ENCODE peak calls at places on chromosomes 4 and X, in ten cellular contexts. C is cerebellar cortex; M is HEK293T; Q is bronchial epithelial cell; H is T-cell; B is NCI-H2081; G is activated CD8-positive, alpha-beta memory T cell treated with anti-CD3 and anti-CD28 coated beads for 4 hours; A is RCC 7860; X is NCI-H2171 treated with DMSO at 0.1 percent for 48 hours; F is activated T-helper 9 cell treated with anti-CD3 and anti-CD28 coated beads, Interleukin-2, amount 50 U/mL, for 16 hours. K is an unnamed sample.

GRCh38 chrX:9494806-9495205 is 29.9 kb downstream of the TBL1X start:
- DNase-seq in C (no peak), M (no peak), Q (no peak), H (no peak), B (no peak), G (no peak), A (no peak), X (no peak), F (no peak), K (no peak)

GRCh38 chrX:14865201-14865600 is 7.7 kb downstream of the FANCB start:
- DNase-seq in C (no peak), M (no peak), Q (no peak), H (no peak), B (no peak), G (no peak), A (no peak), X (no peak), F (no peak), K (no peak)

GRCh38 chrX:154013001-154013421 is 6.7 kb downstream of the IRAK1 start:
- DNase-seq in C (no peak), M (no peak), Q (no peak), H (no peak), B (no peak), G (no peak), A (no peak), X (no peak), F (no peak), K (no peak)

GRCh38 chr4:55838356-55838755 is 15.1 kb upstream of the EXOC1 start:
- DNase-seq in C (no peak), M (no peak), Q (no peak), H (no peak), B (no peak), G (no peak), A (no peak), X (no peak), F (no peak), K (no peak)

GRCh38 chr4:31343058-31343457 is 622.9 kb downstream of the PCDH7 start:
- DNase-seq in C (no peak), M (no peak), Q (no peak), H (no peak), B (no peak), G (no peak), A (no peak), X (no peak), F (no peak), K (no peak)

GRCh38 chrX:137431693-137432488 is 134.0 kb upstream of the ZIC3 start:
- DNase-seq in C (no peak), M (no peak), Q (no peak), H (no peak), B (no peak), G (no peak), A (no peak), X (no peak), F (no peak), K (no peak)

GRCh38 chr4:3467601-3468031 is 4.5 kb downstream of the DOK7 start:
- DNase-seq in C (no peak), M (no peak), Q (no peak), H (no peak), B (no peak), G (no peak), A (no peak), X (no peak), F (no peak), K (no peak)

GRCh38 chrX:56764975-56765791 is 36.1 kb downstream of the NBDY start:
- DNase-seq in C (no peak), M (no peak), Q (no peak), H (peak), B (no peak), G (no peak), A (no peak), X (no peak), F (no peak), K (peak)

GRCh38 chr4:171644430-171645057 is 168.7 kb upstream of the GALNTL6 start:
- DNase-seq in C (no peak), M (no peak), Q (no peak), H (no peak), B (no peak), G (no peak), A (no peak), X (no peak), F (no peak), K (no peak)

GRCh38 chr4:185573651-185574199 is 38.4 kb upstream of the PDLIM3 start:
- DNase-seq in C (no peak), M (peak), Q (peak), H (no peak), B (no peak), G (no peak), A (peak), X (peak), F (no peak), K (no peak)

GRCh38 chr4:153533387-153533786 is 67.2 kb downstream of the TMEM131L start:
- DNase-seq in C (no peak), M (no peak), Q (no peak), H (no peak), B (no peak), G (no peak), A (no peak), X (no peak), F (no peak), K (no peak)

GRCh38 chr4:32025840-32026459 is 1305.8 kb downstream of the PCDH7 start:
- DNase-seq in C (no peak), M (no peak), Q (peak), H (no peak), B (no peak), G (no peak), A (peak), X (no peak), F (no peak), K (no peak)

GRCh38 chrX:1011632-1012283 is 200.7 kb downstream of the CRLF2 start:
- DNase-seq in C (no peak), M (no peak), Q (no peak), H (no peak), B (no peak), G (no peak), A (no peak), X (no peak), F (no peak), K (peak)

GRCh38 chr4:159042097-159042605 is 60.7 kb upstream of the RAPGEF2 start:
- DNase-seq in C (no peak), M (peak), Q (no peak), H (no peak), B (no peak), G (no peak), A (no peak), X (peak), F (no peak), K (no peak)

GRCh38 chr4:2537011-2537830 is 774 bp downstream of the FAM193A start:
- DNase-seq in C (peak), M (peak), Q (peak), H (peak), B (peak), G (peak), A (no peak), X (no peak), F (peak), K (peak)

GRCh38 chrX:119391279-119391678 is 7.9 kb upstream of the SLC25A43 start:
- DNase-seq in C (no peak), M (peak), Q (peak), H (no peak), B (no peak), G (no peak), A (no peak), X (no peak), F (no peak), K (no peak)

GRCh38 chr4:1502501-1502886 is 96.3 kb upstream of the NKX1-1 start:
- DNase-seq in C (no peak), M (no peak), Q (no peak), H (no peak), B (no peak), G (no peak), A (no peak), X (no peak), F (no peak), K (peak)

GRCh38 chrX:40729923-40730584 is 5.3 kb downstream of the MED14 start:
- DNase-seq in C (no peak), M (no peak), Q (no peak), H (no peak), B (no peak), G (no peak), A (no peak), X (no peak), F (no peak), K (no peak)

GRCh38 chr4:95729596-95729995 is 110.3 kb upstream of the PDHA2 start:
- DNase-seq in C (no peak), M (no peak), Q (no peak), H (no peak), B (peak), G (no peak), A (no peak), X (no peak), F (no peak), K (no peak)

GRCh38 chr4:169975837-169976796 is 50.1 kb downstream of the MFAP3L start:
- DNase-seq in C (no peak), M (no peak), Q (peak), H (no peak), B (no peak), G (no peak), A (no peak), X (no peak), F (no peak), K (no peak)

GRCh38 chrX:281166-281999 is at the start of gene PLCXD1:
- DNase-seq in C (peak), M (no peak), Q (no peak), H (no peak), B (no peak), G (no peak), A (no peak), X (no peak), F (no peak), K (peak)

GRCh38 chr4:115424852-115425251 is 311.4 kb upstream of the NDST4 start:
- DNase-seq in C (no peak), M (no peak), Q (peak), H (no peak), B (no peak), G (no peak), A (no peak), X (no peak), F (no peak), K (no peak)

GRCh38 chrX:47172971-47173792 is 20.4 kb upstream of the UBA1 start:
- DNase-seq in C (no peak), M (no peak), Q (no peak), H (no peak), B (no peak), G (no peak), A (no peak), X (no peak), F (no peak), K (peak)

GRCh38 chr4:76108467-76109181 is 34.1 kb downstream of the ART3 start:
- DNase-seq in C (no peak), M (peak), Q (peak), H (no peak), B (peak), G (no peak), A (no peak), X (no peak), F (no peak), K (no peak)

GRCh38 chrX:11406109-11406755 is 113.0 kb downstream of the AMELX start:
- DNase-seq in C (no peak), M (no peak), Q (no peak), H (no peak), B (no peak), G (no peak), A (no peak), X (no peak), F (no peak), K (no peak)

GRCh38 chr4:109352941-109353340 is 50.5 kb upstream of the COL25A1 start:
- DNase-seq in C (no peak), M (no peak), Q (no peak), H (no peak), B (no peak), G (no peak), A (no peak), X (no peak), F (no peak), K (no peak)

GRCh38 chr4:158353541-158354304 is 143.4 kb downstream of the TMEM144 start:
- DNase-seq in C (no peak), M (no peak), Q (no peak), H (no peak), B (peak), G (no peak), A (no peak), X (no peak), F (no peak), K (no peak)

GRCh38 chr4:73311428-73311827 is 52.8 kb upstream of the ANKRD17 start:
- DNase-seq in C (peak), M (peak), Q (peak), H (no peak), B (no peak), G (no peak), A (peak), X (peak), F (no peak), K (no peak)

GRCh38 chrX:133364201-133364600 is 51.1 kb downstream of the GPC4 start:
- DNase-seq in C (no peak), M (no peak), Q (no peak), H (no peak), B (no peak), G (no peak), A (no peak), X (no peak), F (no peak), K (no peak)

GRCh38 chr4:16226816-16227461 is 668 bp upstream of the TAPT1 start:
- DNase-seq in C (peak), M (peak), Q (no peak), H (peak), B (peak), G (no peak), A (no peak), X (peak), F (peak), K (peak)

GRCh38 chrX:2650865-2651264 is 40.2 kb upstream of the CD99 start:
- DNase-seq in C (no peak), M (no peak), Q (no peak), H (no peak), B (no peak), G (no peak), A (no peak), X (no peak), F (no peak), K (no peak)

GRCh38 chrX:124344246-124344645 is 2.1 kb upstream of the SH2D1A start:
- DNase-seq in C (no peak), M (no peak), Q (no peak), H (no peak), B (no peak), G (no peak), A (no peak), X (no peak), F (no peak), K (no peak)